ENCODE peak calls at places on chromosomes 1 and 21, in four cellular contexts. G is fibroblast of the aortic adventitia, F is fibroblast of pulmonary artery, H is left ventricle myocardium inferior. O is an unnamed sample.

GRCh38 chr1:73310797-73311381 is 887.1 kb downstream of the LRRIQ3 start:
- DNase-seq in G (no peak), F (no peak), H (no peak), O (no peak)

GRCh38 chr1:3038571-3039181 is 17.4 kb downstream of the ACTRT2 start:
- DNase-seq in G (no peak), F (no peak), H (no peak), O (no peak)

GRCh38 chr1:59046730-59047157 is 250.2 kb upstream of the FGGY start:
- DNase-seq in G (peak), F (no peak), H (no peak), O (no peak)

GRCh38 chr1:155645648-155646047 is 35.6 kb downstream of the MSTO1 start:
- DNase-seq in G (peak), F (peak), H (peak), O (peak)

GRCh38 chr1:228317891-228318810 is 88.5 kb downstream of the TRIM11 start:
- DNase-seq in G (no peak), F (no peak), H (no peak), O (no peak)

GRCh38 chr1:116150368-116150767 is 39.2 kb downstream of the MAB21L3 start:
- DNase-seq in G (no peak), F (no peak), H (no peak), O (no peak)

GRCh38 chr1:183822081-183822611 is 17.2 kb downstream of the RGL1 start:
- DNase-seq in G (peak), F (peak), H (no peak), O (no peak)

GRCh38 chr1:75257424-75257823 is 123.2 kb downstream of the LHX8 start:
- DNase-seq in G (no peak), F (no peak), H (no peak), O (no peak)

GRCh38 chr1:237507005-237507404 is 383.7 kb downstream of the ZP4 start:
- DNase-seq in G (no peak), F (no peak), H (no peak), O (no peak)

GRCh38 chr1:25111706-25112105 is 120.6 kb downstream of the SYF2 start:
- DNase-seq in G (no peak), F (no peak), H (no peak), O (no peak)

GRCh38 chr1:96538001-96538649 is 183.5 kb upstream of the PTBP2 start:
- DNase-seq in G (peak), F (peak), H (no peak), O (peak)

GRCh38 chr1:214546076-214546475 is 5.3 kb downstream of the PTPN14 start:
- DNase-seq in G (no peak), F (no peak), H (no peak), O (no peak)

GRCh38 chr1:40247655-40248054 is at the start of gene TMCO2:
- DNase-seq in G (no peak), F (no peak), H (no peak), O (no peak)

GRCh38 chr1:202343652-202344349 is 2.1 kb upstream of the UBE2T start:
- DNase-seq in G (peak), F (peak), H (no peak), O (peak)

GRCh38 chr1:248873993-248874671 is 15.2 kb upstream of the ZNF692 start:
- DNase-seq in G (no peak), F (peak), H (peak), O (no peak)

GRCh38 chr1:111605553-111605952 is 14.0 kb upstream of the RAP1A start:
- DNase-seq in G (peak), F (peak), H (peak), O (peak)

GRCh38 chr1:167488786-167489185 is 29.5 kb downstream of the CD247 start:
- DNase-seq in G (no peak), F (no peak), H (no peak), O (no peak)

GRCh38 chr1:19885821-19886220 is 3.6 kb downstream of the OTUD3 start:
- DNase-seq in G (peak), F (peak), H (no peak), O (no peak)

GRCh38 chr1:178497903-178498478 is 1.2 kb upstream of the CLEC20A start:
- DNase-seq in G (no peak), F (no peak), H (no peak), O (no peak)

GRCh38 chr1:224747578-224747977 is 131.5 kb downstream of the CNIH3 start:
- DNase-seq in G (peak), F (peak), H (no peak), O (peak)

GRCh38 chr1:200027264-200027823 is at the start of gene NR5A2:
- DNase-seq in G (no peak), F (no peak), H (no peak), O (no peak)

DNA sequence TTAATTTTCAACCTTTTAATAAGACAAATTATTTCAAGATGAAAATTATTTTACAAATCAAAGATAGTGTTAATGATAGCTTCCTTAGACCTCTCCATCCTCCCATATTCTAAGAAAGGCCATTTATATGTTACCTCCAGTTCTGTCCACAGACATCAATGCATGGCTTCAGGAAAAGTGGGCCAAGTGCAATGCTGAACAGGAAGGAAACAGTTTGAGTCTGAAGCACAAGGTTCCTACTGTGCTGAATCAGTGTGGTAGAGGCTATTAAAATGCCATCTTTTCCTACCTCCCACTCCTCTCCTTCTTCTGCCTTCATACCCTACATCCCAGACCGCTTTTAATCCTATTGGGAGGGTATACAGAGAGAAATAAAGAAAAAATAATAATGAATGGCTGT is 62.7 kb upstream of the C1orf105 start:
- DNase-seq in G (no peak), F (no peak), H (no peak), O (no peak)
- H3K4me3 ChIP-seq in G (peak), F (peak), H (peak), O (no peak)

DNA sequence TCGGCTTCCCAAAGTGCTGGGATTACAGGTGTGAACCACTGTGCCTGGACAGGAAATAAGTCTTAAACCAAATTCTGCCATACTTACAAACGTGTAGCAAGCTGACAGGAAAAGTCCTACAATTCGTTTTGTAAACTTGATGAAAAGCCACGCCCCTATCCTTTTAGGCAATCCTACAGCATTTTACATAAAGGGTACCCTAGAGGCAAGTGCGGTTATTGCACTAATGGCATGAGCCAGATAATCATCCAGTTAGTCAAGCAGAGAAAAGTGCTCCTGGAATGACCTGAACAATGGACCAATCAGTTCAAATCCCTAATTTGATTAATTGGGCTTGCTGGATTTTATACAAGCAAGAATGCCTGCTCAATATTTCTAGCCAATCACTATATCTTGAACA is 338.2 kb downstream of the KIF26B start:
- DNase-seq in G (no peak), F (no peak), H (no peak), O (no peak)
- TF ChIP-seq CTCF in G (peak), F (peak), H (no peak), O (peak)

GRCh38 chr1:36222481-36223372 is 1.5 kb upstream of the THRAP3 start:
- DNase-seq in G (no peak), F (no peak), H (no peak), O (no peak)
- H3K4me3 ChIP-seq in G (peak), F (peak), H (peak), O (no peak)

GRCh38 chr1:230067441-230067870 is 418 bp downstream of the GALNT2 start:
- DNase-seq in G (peak), F (peak), H (no peak), O (no peak)

GRCh38 chr1:230068952-230069684 is 2.1 kb downstream of the GALNT2 start:
- DNase-seq in G (no peak), F (no peak), H (no peak), O (no peak)

GRCh38 chr1:230069813-230070212 is 2.8 kb downstream of the GALNT2 start:
- DNase-seq in G (no peak), F (no peak), H (no peak), O (no peak)

GRCh38 chr1:230066466-230067404 is at the start of gene GALNT2:
- DNase-seq in G (peak), F (peak), H (peak), O (peak)

GRCh38 chr1:230067871-230068814 is 1.1 kb downstream of the GALNT2 start:
- DNase-seq in G (no peak), F (no peak), H (peak), O (no peak)
- TF ChIP-seq CTCF in G (peak), F (no peak), H (peak), O (peak)

GRCh38 chr1:79380078-79380477 is 373.5 kb upstream of the ADGRL4 start:
- DNase-seq in G (no peak), F (no peak), H (no peak), O (no peak)
- H3K4me3 ChIP-seq in G (no peak), F (no peak), H (no peak), O (no peak)

DNA sequence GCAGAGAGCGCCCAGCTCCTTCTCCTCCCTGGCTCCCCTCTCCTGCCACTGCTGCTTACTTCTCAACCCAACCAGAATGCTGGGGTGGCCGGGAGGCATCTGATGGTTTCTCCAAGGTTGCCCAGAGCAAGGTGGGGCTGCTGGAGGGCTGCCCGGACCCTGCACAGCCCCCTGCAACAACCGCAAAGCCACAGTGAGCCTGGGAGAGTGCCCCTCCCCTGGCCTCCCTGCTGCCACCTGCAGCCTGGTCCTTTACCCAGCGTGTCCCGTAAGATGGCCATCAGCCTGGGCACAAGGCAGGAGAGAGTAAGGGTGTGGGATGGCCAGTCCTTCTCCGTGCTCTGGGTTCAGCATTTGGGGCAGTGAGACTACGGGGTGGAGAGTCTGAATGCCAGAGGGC is 17.0 kb downstream of the MX2 start:
- DNase-seq in G (no peak), F (no peak), H (no peak), O (no peak)
- TF ChIP-seq CTCF in G (no peak), F (no peak), H (no peak), O (no peak)

O was measured in astrocyte of the spinal cord.